ENCODE peak calls at places on chromosomes 16 and 17, in ten cellular contexts. E is skeletal muscle cell; Z is caudate nucleus; X is activated T-cell treated with anti-CD3 and anti-CD28 coated beads, Interleukin-2, amount 50 U/mL, for 4 hours; J is iPS-NIHi11; G is GM04504; I is retina; D is sigmoid colon; F is NCI-H1105 treated with DMSO at 0.1 percent for 48 hours; P is NCI-H460. L is an unnamed sample.

GRCh38 chr17:9424071-9424640 is 151.5 kb downstream of the STX8 start:
- DNase-seq in I (no peak), Z (no peak), D (no peak), G (no peak), P (no peak), F (no peak), X (no peak), E (no peak), J (peak), L (no peak)

GRCh38 chr17:34306466-34306865 is 12.8 kb upstream of the CCL8 start:
- DNase-seq in J (peak), G (peak), P (no peak), I (no peak), D (no peak), E (peak), F (no peak), X (no peak), Z (no peak), L (peak)

GRCh38 chr16:85278851-85279250 is 166.6 kb upstream of the CIBAR2 start:
- DNase-seq in J (no peak), F (no peak), G (no peak), P (no peak), I (peak), X (no peak), E (no peak), Z (no peak), D (no peak), L (no peak)

GRCh38 chr17:80984749-80985148 is 6.9 kb upstream of the CHMP6 start:
- DNase-seq in G (peak), E (peak), I (no peak), P (no peak), Z (no peak), J (peak), D (no peak), F (no peak), X (no peak), L (peak)

GRCh38 chr17:2030779-2031163 is 818 bp downstream of the DPH1 start:
- DNase-seq in Z (no peak), P (no peak), E (no peak), X (peak), G (peak), I (no peak), J (no peak), D (no peak), F (no peak), L (peak)

GRCh38 chr17:41796066-41796895 is 9.8 kb upstream of the JUP start:
- DNase-seq in D (no peak), I (no peak), E (no peak), X (no peak), G (no peak), F (no peak), P (no peak), J (no peak), Z (no peak), L (no peak)

GRCh38 chr17:6092182-6092922 is 22.2 kb downstream of the WSCD1 start:
- DNase-seq in X (no peak), E (no peak), P (no peak), Z (no peak), F (no peak), I (no peak), J (no peak), D (peak), G (no peak), L (no peak)

GRCh38 chr16:19601083-19601976 is 45.8 kb downstream of the VPS35L start:
- DNase-seq in E (no peak), G (no peak), Z (peak), D (no peak), X (peak), P (peak), J (peak), F (peak), I (peak), L (peak)

GRCh38 chr16:53372942-53373871 is 61.1 kb upstream of the RBL2 start:
- DNase-seq in D (no peak), X (peak), G (no peak), I (peak), P (no peak), J (peak), F (no peak), Z (no peak), E (no peak), L (no peak)

GRCh38 chr17:82647593-82648164 is 565 bp downstream of the WDR45B start:
- DNase-seq in F (no peak), Z (no peak), E (no peak), P (no peak), X (peak), G (no peak), D (peak), I (peak), J (no peak), L (peak)

GRCh38 chr17:64005734-64006167 is 7.6 kb downstream of the PRR29 start:
- DNase-seq in E (no peak), I (no peak), G (no peak), F (peak), J (peak), Z (no peak), P (no peak), D (peak), X (no peak), L (no peak)